ENCODE peak calls at places on chromosomes 2 and 18, in five cellular contexts. F, Z, I, R and M are unnamed samples.

GRCh38 chr2:216989335-216990129 is 129.7 kb upstream of the TNP1 start:
- DNase-seq in F (peak; percentile 50), Z (peak; percentile 24), I (no peak), R (no peak), M (no peak)

GRCh38 chr2:177983183-177983788 is 89.3 kb downstream of the PDE11A start:
- DNase-seq in F (peak; percentile 71), Z (peak; percentile 69), I (peak; percentile 15), R (peak; percentile 74), M (peak; percentile 69)

GRCh38 chr18:22710628-22711380 is 222.3 kb upstream of the RBBP8 start:
- DNase-seq in F (peak; percentile 64), Z (peak; percentile 30), I (no peak), R (peak; percentile 54), M (no peak)

GRCh38 chr18:70004698-70005097 is 57.0 kb upstream of the CD226 start:
- DNase-seq in F (peak; percentile 35), Z (no peak), I (no peak), R (no peak), M (no peak)

GRCh38 chr2:96554293-96555145 is 18.0 kb downstream of the ARID5A start:
- DNase-seq in F (peak; percentile 41), Z (peak; percentile 64), I (no peak), R (peak; percentile 55), M (peak; percentile 70)

GRCh38 chr2:119711352-119711751 is 32.4 kb downstream of the TMEM177 start:
- DNase-seq in F (no peak), Z (no peak), I (no peak), R (no peak), M (peak; percentile 53)

GRCh38 chr18:62621546-62621945 is 93.8 kb upstream of the PHLPP1 start:
- DNase-seq in F (no peak), Z (no peak), I (no peak), R (no peak), M (peak; percentile 92)

GRCh38 chr2:79552653-79553052 is 39.8 kb downstream of the CTNNA2 start:
- DNase-seq in F (no peak), Z (peak; percentile 8), I (no peak), R (no peak), M (no peak)

GRCh38 chr2:240142256-240142775 is 1.9 kb upstream of the OTOS start:
- DNase-seq in F (no peak), Z (no peak), I (no peak), R (no peak), M (no peak)

GRCh38 chr18:3380384-3380961 is 69.5 kb upstream of the TGIF1 start:
- DNase-seq in F (peak; percentile 58), Z (no peak), I (no peak), R (peak; percentile 12), M (peak; percentile 45)

GRCh38 chr2:60496475-60496874 is 57.0 kb downstream of the BCL11A start:
- DNase-seq in F (no peak), Z (no peak), I (no peak), R (no peak), M (no peak)

GRCh38 chr18:8724452-8724851 is 19.1 kb downstream of the MTCL1 start:
- DNase-seq in F (no peak), Z (no peak), I (no peak), R (no peak), M (no peak)

GRCh38 chr18:59783138-59783537 is 85.9 kb upstream of the CCBE1 start:
- DNase-seq in F (peak; percentile 74), Z (peak; percentile 75), I (no peak), R (peak; percentile 45), M (peak; percentile 66)

GRCh38 chr2:112893801-112894200 is 17.2 kb upstream of the IL37 start:
- DNase-seq in F (no peak), Z (no peak), I (no peak), R (no peak), M (peak; percentile 93)

DNA sequence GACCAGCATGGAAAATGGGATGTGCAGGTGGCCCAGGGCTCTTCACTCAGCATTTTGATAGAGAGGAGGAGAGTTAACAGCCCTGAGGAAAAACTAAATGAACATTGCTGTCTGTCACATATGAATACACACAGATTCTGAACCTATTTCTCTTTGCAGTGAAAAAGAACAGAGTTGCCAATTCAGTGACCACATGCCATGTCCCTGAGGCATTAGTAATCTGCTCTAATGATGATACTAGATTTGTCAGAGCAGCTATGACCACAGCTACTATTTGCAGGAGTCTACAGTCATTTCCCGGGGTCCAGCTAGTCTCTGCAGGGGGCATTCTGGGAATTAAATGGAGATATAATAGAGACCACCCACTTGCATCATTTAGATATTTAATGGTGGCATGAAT is 267.6 kb downstream of the TMX3 start:
- DNase-seq in F (peak; percentile 54), Z (no peak), I (no peak), R (peak; percentile 48), M (peak; percentile 57)
- H3K9ac ChIP-seq in F (no peak overlapping the region), Z (no peak overlapping the region), I (no peak overlapping the region), R (no peak overlapping the region), M (no peak overlapping the region)

GRCh38 chr2:9206991-9207640 is 504 bp downstream of the ASAP2 start:
- DNase-seq in F (no peak), Z (peak; percentile 44), I (no peak), R (peak; percentile 43), M (peak; percentile 51)
- H4K8ac ChIP-seq in F (peak overlapping the region; percentile 67), Z (peak overlapping the region; percentile 17), I (peak overlapping the region; percentile 97), R (peak overlapping the region; percentile 87), M (peak overlapping the region; percentile 18)

DNA sequence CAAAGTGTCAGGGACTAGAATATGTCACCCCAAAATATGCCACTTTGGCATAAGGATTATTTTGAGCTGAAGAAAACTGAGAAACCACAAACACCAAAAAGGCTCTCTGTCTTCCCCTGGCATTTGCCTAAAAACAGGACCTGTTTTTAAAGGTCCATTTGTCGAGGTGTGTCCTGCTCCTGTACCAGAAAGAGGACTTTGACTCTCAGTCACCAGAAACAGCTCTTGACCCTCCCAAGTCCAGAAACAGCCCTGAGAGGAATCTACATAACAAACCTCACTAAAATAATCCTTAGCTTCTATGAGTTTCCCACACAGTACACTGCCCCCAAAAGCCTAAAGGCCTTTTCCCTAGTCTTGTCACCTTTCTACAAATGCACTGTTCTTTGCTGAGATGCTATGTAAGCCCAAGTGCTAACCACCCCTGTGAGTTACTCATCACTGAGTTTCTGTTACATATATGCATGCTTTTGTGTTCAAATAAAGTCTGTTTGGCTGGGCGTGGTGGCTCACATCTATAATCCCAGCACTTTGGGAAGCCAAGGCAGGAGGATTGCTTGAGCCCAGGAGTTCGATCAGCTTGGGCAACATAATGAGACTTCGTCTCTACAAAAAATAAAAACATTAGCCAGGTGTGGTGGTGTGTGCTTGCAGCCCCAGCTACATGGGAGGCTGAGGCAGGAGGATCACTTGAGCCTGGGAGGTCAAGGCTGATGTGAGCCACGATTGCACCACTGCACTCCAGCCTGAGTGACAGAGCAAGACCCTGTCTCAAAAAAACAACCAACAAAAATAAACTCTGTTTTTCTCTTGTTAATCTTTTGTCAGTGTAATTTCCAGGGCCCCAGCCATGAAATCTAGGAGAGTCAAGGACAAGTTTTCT is 55.2 kb downstream of the RPL31 start:
- DNase-seq in F (no peak), Z (no peak), I (no peak), R (no peak), M (no peak)
- H3K4me3 ChIP-seq in F (no peak overlapping the region), Z (no peak overlapping the region), I (no peak overlapping the region), R (no peak overlapping the region), M (no peak overlapping the region)

DNA sequence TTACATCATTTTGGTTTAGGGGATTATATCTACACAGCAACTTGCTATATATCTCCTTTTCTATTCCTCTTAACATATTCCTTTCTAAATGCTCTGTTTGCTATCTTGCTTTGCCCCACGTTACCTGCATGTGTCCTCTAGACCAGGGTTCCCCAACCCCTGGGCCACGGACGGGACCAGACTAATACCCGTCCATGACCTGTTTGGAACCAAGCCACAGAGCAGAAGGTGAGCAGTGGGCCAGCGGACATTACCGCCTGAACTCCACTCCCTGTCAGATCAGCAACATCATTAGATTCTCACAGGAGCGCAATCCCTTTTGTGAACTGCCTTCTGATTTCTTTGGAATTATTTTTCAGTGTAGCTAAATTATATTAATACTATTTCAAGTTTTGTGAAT is 66.7 kb downstream of the KCMF1 start:
- DNase-seq in F (no peak), Z (no peak), I (no peak), R (no peak), M (no peak)
- H3K9ac ChIP-seq in F (no peak overlapping the region), Z (no peak overlapping the region), I (no peak overlapping the region), R (no peak overlapping the region), M (no peak overlapping the region)

GRCh38 chr2:159090514-159091201 is 122.2 kb downstream of the TANC1 start:
- DNase-seq in F (peak; percentile 38), Z (no peak), I (no peak), R (peak; percentile 72), M (no peak)
- H4K8ac ChIP-seq in F (peak overlapping the region; percentile 67), Z (no peak overlapping the region), I (no peak overlapping the region), R (peak overlapping the region; percentile 78), M (no peak overlapping the region)

GRCh38 chr2:197674546-197674945 is 841 bp downstream of the RFTN2 start:
- DNase-seq in F (peak; percentile 26), Z (no peak), I (no peak), R (peak; percentile 42), M (no peak)

GRCh38 chr2:197674060-197674459 is 1.3 kb downstream of the RFTN2 start:
- DNase-seq in F (no peak), Z (no peak), I (no peak), R (no peak), M (no peak)

GRCh38 chr2:197673606-197674005 is 1.8 kb downstream of the RFTN2 start:
- DNase-seq in F (no peak), Z (no peak), I (no peak), R (no peak), M (no peak)

GRCh38 chr2:197675711-197676188 is 363 bp upstream of the RFTN2 start:
- DNase-seq in F (peak; percentile 76), Z (peak; percentile 78), I (no peak), R (peak; percentile 84), M (no peak)

GRCh38 chr2:197675246-197675645 is at the start of gene RFTN2:
- DNase-seq in F (peak; percentile 16), Z (peak; percentile 19), I (no peak), R (no peak), M (no peak)
- H3K4me3 ChIP-seq in F (peak within 1 kb of the TSS; percentile 53), Z (no peak within 1 kb of the TSS), I (peak within 1 kb of the TSS; percentile 56), R (peak within 1 kb of the TSS; percentile 82), M (no peak within 1 kb of the TSS)

GRCh38 chr2:130327703-130328527 is 14.8 kb upstream of the IMP4 start:
- DNase-seq in F (peak; percentile 71), Z (peak; percentile 68), I (peak; percentile 13), R (peak; percentile 76), M (no peak)

GRCh38 chr2:130332271-130333073 is 10.2 kb upstream of the IMP4 start:
- DNase-seq in F (peak; percentile 81), Z (peak; percentile 82), I (peak; percentile 41), R (peak; percentile 89), M (peak; percentile 74)

GRCh38 chr2:130334026-130334425 is 8.7 kb upstream of the IMP4 start:
- DNase-seq in F (no peak), Z (no peak), I (no peak), R (no peak), M (no peak)

GRCh38 chr2:130328710-130329109 is 14.0 kb upstream of the IMP4 start:
- DNase-seq in F (peak; percentile 32), Z (peak; percentile 37), I (no peak), R (peak; percentile 13), M (no peak)
- H3K9ac ChIP-seq in F (no peak overlapping the region), Z (no peak overlapping the region), I (no peak overlapping the region), R (no peak overlapping the region), M (no peak overlapping the region)

GRCh38 chr2:677056-677949 is at the start of gene TMEM18:
- DNase-seq in F (peak; percentile 99), Z (peak; percentile 99), I (peak; percentile 88), R (peak; percentile 99), M (peak; percentile 96)
- H4K8ac ChIP-seq in F (peak within 1 kb of the TSS; percentile 99), Z (peak within 1 kb of the TSS; percentile 89), I (peak within 1 kb of the TSS; percentile 100), R (peak within 1 kb of the TSS; percentile 98), M (peak within 1 kb of the TSS; percentile 99)